ENCODE peak calls at places on chromosomes 11 and 22, in five cellular contexts. M is T-helper 2 cell, S is NCI-H748 treated with DMSO at 0.1 percent for 48 hours, O is mesenteric fat pad, C is uterus. D is an unnamed sample.

GRCh38 chr11:61949169-61950034 is 749 bp upstream of the BEST1 start:
- DNase-seq in O (no peak), S (no peak), C (peak; percentile 89), M (no peak), D (peak; percentile 65)

GRCh38 chr22:41380993-41381328 is 781 bp upstream of the TEF start:
- DNase-seq in S (peak; percentile 61), O (no peak), M (no peak), C (no peak), D (peak; percentile 89)

GRCh38 chr22:19663821-19664325 is 50.4 kb upstream of the SEPTIN5 start:
- DNase-seq in C (peak; percentile 57), M (no peak), O (no peak), S (no peak), D (peak; percentile 72)

GRCh38 chr11:27507561-27508322 is 1.2 kb upstream of the LIN7C start:
- DNase-seq in M (no peak), S (no peak), O (no peak), C (no peak), D (no peak)

GRCh38 chr11:121964591-121964990 is 151.4 kb downstream of the BLID start:
- DNase-seq in S (no peak), O (no peak), M (peak; percentile 1), C (no peak), D (no peak)

GRCh38 chr11:34052608-34053160 is 1.2 kb downstream of the CAPRIN1 start:
- DNase-seq in M (no peak), O (no peak), S (no peak), C (peak; percentile 31), D (no peak)

GRCh38 chr11:95549276-95549675 is 240.3 kb downstream of the FAM76B start:
- DNase-seq in S (no peak), M (no peak), C (no peak), O (no peak), D (no peak)

GRCh38 chr11:69301491-69302401 is 7.8 kb downstream of the MYEOV start:
- DNase-seq in O (no peak), C (no peak), M (no peak), S (no peak), D (no peak)

GRCh38 chr22:19038728-19039447 is 83.3 kb downstream of the DGCR2 start:
- DNase-seq in M (no peak), C (no peak), O (peak; percentile 84), S (no peak), D (no peak)

GRCh38 chr11:120363436-120363835 is 27.2 kb downstream of the ARHGEF12 start:
- DNase-seq in O (no peak), C (no peak), S (no peak), M (no peak), D (no peak)

GRCh38 chr22:49233507-49234100 is 594.1 kb downstream of the BRD1 start:
- DNase-seq in O (peak; percentile 79), M (no peak), S (no peak), C (no peak), D (no peak)

GRCh38 chr11:67306769-67307544 is 3.6 kb downstream of the SSH3 start:
- DNase-seq in C (no peak), O (peak; percentile 73), S (no peak), M (no peak), D (no peak)

GRCh38 chr11:68776442-68777235 is 25.3 kb upstream of the TESMIN start:
- DNase-seq in O (no peak), C (no peak), S (no peak), M (no peak), D (no peak)

GRCh38 chr11:128039140-128040021 is 548.0 kb downstream of the ETS1 start:
- DNase-seq in C (no peak), M (peak; percentile 97), O (no peak), S (no peak), D (peak; percentile 21)

GRCh38 chr11:8533332-8533731 is 60.7 kb downstream of the STK33 start:
- DNase-seq in O (no peak), M (no peak), C (no peak), S (no peak), D (no peak)

GRCh38 chr11:111105566-111105965 is 140.0 kb upstream of the POU2AF2 start:
- DNase-seq in C (no peak), S (no peak), M (no peak), O (no peak), D (no peak)

GRCh38 chr11:95360382-95360781 is 129.4 kb upstream of the SESN3 start:
- DNase-seq in O (no peak), S (no peak), M (no peak), C (no peak), D (no peak)

GRCh38 chr11:111604392-111605009 is 2.3 kb downstream of the SIK2 start:
- DNase-seq in O (no peak), S (peak; percentile 51), C (no peak), M (peak; percentile 53), D (no peak)

GRCh38 chr22:36395061-36395849 is 7.5 kb upstream of the MYH9 start:
- DNase-seq in M (no peak), C (no peak), S (no peak), O (no peak), D (no peak)

GRCh38 chr11:47981667-47982404 is 1.5 kb downstream of the PTPRJ start:
- DNase-seq in C (no peak), O (no peak), S (no peak), M (peak; percentile 60), D (no peak)

GRCh38 chr22:36853407-36854099 is 7.3 kb upstream of the NCF4 start:
- DNase-seq in O (no peak), C (peak; percentile 37), S (no peak), M (peak; percentile 88), D (peak; percentile 78)

GRCh38 chr11:65576232-65576866 is 496 bp downstream of the EHBP1L1 start:
- DNase-seq in S (no peak), O (no peak), M (no peak), C (peak; percentile 56), D (no peak)

GRCh38 chr11:118889796-118890195 is 6.1 kb downstream of the CXCR5 start:
- DNase-seq in S (no peak), C (peak; percentile 81), O (no peak), M (no peak), D (peak; percentile 59)

GRCh38 chr11:2459796-2460531 is 15.2 kb downstream of the KCNQ1 start:
- DNase-seq in O (no peak), C (no peak), M (no peak), S (no peak), D (no peak)

D was measured in heart right ventricle.